ENCODE peak calls at places on chromosomes 11 and 22, in eight cellular contexts. One of them, this sample, is unnamed.

GRCh38 chr11:2582958-2583604 is 116.7 kb downstream of the KCNQ1OT1 start:
- DNase-seq in GM19239: no peak
- DNase-seq in tibial artery: peak
- DNase-seq in T-helper 1 cell: no peak
- DNase-seq in iris pigment epithelial cell: no peak
- DNase-seq in psoas muscle: peak
- DNase-seq in KBM-7: no peak
- DNase-seq in Kasumi-1: no peak
- DNase-seq in this sample: peak

GRCh38 chr11:118012083-118012669 is 26.0 kb downstream of the IL10RA start:
- DNase-seq in tibial artery: peak
- DNase-seq in psoas muscle: no peak
- DNase-seq in iris pigment epithelial cell: peak
- DNase-seq in KBM-7: peak
- DNase-seq in T-helper 1 cell: no peak
- DNase-seq in Kasumi-1: peak
- DNase-seq in GM19239: no peak
- DNase-seq in this sample: no peak

GRCh38 chr11:62295504-62295903 is 3.4 kb downstream of the SCGB1D4 start:
- DNase-seq in KBM-7: peak
- DNase-seq in T-helper 1 cell: no peak
- DNase-seq in iris pigment epithelial cell: peak
- DNase-seq in GM19239: no peak
- DNase-seq in tibial artery: no peak
- DNase-seq in Kasumi-1: peak
- DNase-seq in psoas muscle: no peak
- DNase-seq in this sample: no peak

GRCh38 chr22:40425082-40425481 is 54.7 kb downstream of the SGSM3 start:
- DNase-seq in Kasumi-1: peak
- DNase-seq in iris pigment epithelial cell: no peak
- DNase-seq in GM19239: no peak
- DNase-seq in KBM-7: no peak
- DNase-seq in T-helper 1 cell: no peak
- DNase-seq in tibial artery: no peak
- DNase-seq in psoas muscle: no peak
- DNase-seq in this sample: no peak

GRCh38 chr11:1756791-1757771 is 6.6 kb downstream of the CTSD start:
- DNase-seq in Kasumi-1: no peak
- DNase-seq in KBM-7: no peak
- DNase-seq in iris pigment epithelial cell: no peak
- DNase-seq in T-helper 1 cell: no peak
- DNase-seq in GM19239: no peak
- DNase-seq in psoas muscle: peak
- DNase-seq in tibial artery: no peak
- DNase-seq in this sample: peak

GRCh38 chr11:116513894-116514293 is 258.9 kb downstream of the BUD13 start:
- DNase-seq in T-helper 1 cell: no peak
- DNase-seq in tibial artery: no peak
- DNase-seq in iris pigment epithelial cell: peak
- DNase-seq in GM19239: no peak
- DNase-seq in KBM-7: peak
- DNase-seq in Kasumi-1: peak
- DNase-seq in psoas muscle: no peak
- DNase-seq in this sample: no peak

GRCh38 chr22:26632422-26633155 is 10.8 kb downstream of the CRYBA4 start:
- DNase-seq in iris pigment epithelial cell: no peak
- DNase-seq in KBM-7: peak
- DNase-seq in Kasumi-1: no peak
- DNase-seq in GM19239: no peak
- DNase-seq in psoas muscle: no peak
- DNase-seq in T-helper 1 cell: no peak
- DNase-seq in tibial artery: no peak
- DNase-seq in this sample: no peak

GRCh38 chr11:611001-611996 is 4.5 kb downstream of the IRF7 start:
- DNase-seq in psoas muscle: no peak
- DNase-seq in iris pigment epithelial cell: no peak
- DNase-seq in Kasumi-1: no peak
- DNase-seq in KBM-7: no peak
- DNase-seq in tibial artery: no peak
- DNase-seq in GM19239: no peak
- DNase-seq in T-helper 1 cell: no peak
- DNase-seq in this sample: no peak

GRCh38 chr11:33829430-33830141 is 55.3 kb upstream of the FBXO3 start:
- DNase-seq in iris pigment epithelial cell: peak
- DNase-seq in T-helper 1 cell: peak
- DNase-seq in GM19239: peak
- DNase-seq in psoas muscle: peak
- DNase-seq in KBM-7: peak
- DNase-seq in Kasumi-1: peak
- DNase-seq in tibial artery: peak
- DNase-seq in this sample: peak

GRCh38 chr11:56698795-56699194 is at the start of gene OR9G1:
- DNase-seq in T-helper 1 cell: no peak
- DNase-seq in Kasumi-1: no peak
- DNase-seq in psoas muscle: no peak
- DNase-seq in iris pigment epithelial cell: no peak
- DNase-seq in tibial artery: no peak
- DNase-seq in GM19239: no peak
- DNase-seq in KBM-7: no peak
- DNase-seq in this sample: no peak

GRCh38 chr11:819129-819931 is 616 bp downstream of the PNPLA2 start:
- DNase-seq in psoas muscle: peak
- DNase-seq in KBM-7: peak
- DNase-seq in GM19239: peak
- DNase-seq in Kasumi-1: peak
- DNase-seq in iris pigment epithelial cell: peak
- DNase-seq in T-helper 1 cell: peak
- DNase-seq in tibial artery: peak
- DNase-seq in this sample: peak

GRCh38 chr11:118792642-118793124 is 1.7 kb upstream of the DDX6 start:
- DNase-seq in iris pigment epithelial cell: peak
- DNase-seq in psoas muscle: peak
- DNase-seq in KBM-7: peak
- DNase-seq in Kasumi-1: peak
- DNase-seq in GM19239: peak
- DNase-seq in tibial artery: peak
- DNase-seq in T-helper 1 cell: peak
- DNase-seq in this sample: peak

GRCh38 chr11:127223633-127224032 is 223.1 kb upstream of the KIRREL3 start:
- DNase-seq in tibial artery: no peak
- DNase-seq in iris pigment epithelial cell: no peak
- DNase-seq in GM19239: no peak
- DNase-seq in Kasumi-1: no peak
- DNase-seq in T-helper 1 cell: no peak
- DNase-seq in psoas muscle: no peak
- DNase-seq in KBM-7: no peak
- DNase-seq in this sample: no peak

GRCh38 chr22:30943368-30943767 is 25.2 kb downstream of the MORC2 start:
- DNase-seq in psoas muscle: no peak
- DNase-seq in GM19239: no peak
- DNase-seq in KBM-7: no peak
- DNase-seq in iris pigment epithelial cell: no peak
- DNase-seq in T-helper 1 cell: peak
- DNase-seq in tibial artery: no peak
- DNase-seq in Kasumi-1: peak
- DNase-seq in this sample: no peak

GRCh38 chr11:32173435-32173834 is 82.6 kb downstream of the RCN1 start:
- DNase-seq in iris pigment epithelial cell: peak
- DNase-seq in tibial artery: peak
- DNase-seq in KBM-7: peak
- DNase-seq in Kasumi-1: peak
- DNase-seq in GM19239: no peak
- DNase-seq in T-helper 1 cell: no peak
- DNase-seq in psoas muscle: peak
- DNase-seq in this sample: peak

GRCh38 chr11:18013790-18014507 is 1.1 kb upstream of the SERGEF start:
- DNase-seq in Kasumi-1: no peak
- DNase-seq in T-helper 1 cell: no peak
- DNase-seq in iris pigment epithelial cell: no peak
- DNase-seq in GM19239: no peak
- DNase-seq in tibial artery: no peak
- DNase-seq in KBM-7: no peak
- DNase-seq in psoas muscle: no peak
- DNase-seq in this sample: no peak

GRCh38 chr11:105975128-105975527 is 46.9 kb downstream of the MSANTD4 start:
- DNase-seq in psoas muscle: no peak
- DNase-seq in tibial artery: no peak
- DNase-seq in T-helper 1 cell: no peak
- DNase-seq in GM19239: no peak
- DNase-seq in Kasumi-1: no peak
- DNase-seq in KBM-7: no peak
- DNase-seq in iris pigment epithelial cell: peak
- DNase-seq in this sample: no peak

GRCh38 chr22:44084044-44084772 is 60.1 kb downstream of the PARVB start:
- DNase-seq in KBM-7: no peak
- DNase-seq in T-helper 1 cell: no peak
- DNase-seq in GM19239: no peak
- DNase-seq in psoas muscle: no peak
- DNase-seq in iris pigment epithelial cell: no peak
- DNase-seq in Kasumi-1: no peak
- DNase-seq in tibial artery: no peak
- DNase-seq in this sample: no peak

GRCh38 chr22:41257696-41258095 is 17.0 kb upstream of the CHADL start:
- DNase-seq in GM19239: no peak
- DNase-seq in KBM-7: no peak
- DNase-seq in psoas muscle: no peak
- DNase-seq in tibial artery: no peak
- DNase-seq in Kasumi-1: no peak
- DNase-seq in iris pigment epithelial cell: no peak
- DNase-seq in T-helper 1 cell: no peak
- DNase-seq in this sample: no peak

GRCh38 chr22:29727248-29727551 is 7.4 kb downstream of the CABP7 start:
- DNase-seq in KBM-7: no peak
- DNase-seq in GM19239: no peak
- DNase-seq in Kasumi-1: peak
- DNase-seq in T-helper 1 cell: no peak
- DNase-seq in psoas muscle: peak
- DNase-seq in tibial artery: peak
- DNase-seq in iris pigment epithelial cell: peak
- DNase-seq in this sample: no peak

GRCh38 chr11:83557638-83558037 is 271.5 kb upstream of the CCDC90B start:
- DNase-seq in GM19239: no peak
- DNase-seq in T-helper 1 cell: no peak
- DNase-seq in psoas muscle: no peak
- DNase-seq in KBM-7: no peak
- DNase-seq in iris pigment epithelial cell: no peak
- DNase-seq in Kasumi-1: no peak
- DNase-seq in tibial artery: no peak
- DNase-seq in this sample: no peak

GRCh38 chr22:48493733-48494132 is 1333.9 kb downstream of the BRD1 start:
- DNase-seq in psoas muscle: no peak
- DNase-seq in GM19239: no peak
- DNase-seq in Kasumi-1: no peak
- DNase-seq in KBM-7: no peak
- DNase-seq in T-helper 1 cell: no peak
- DNase-seq in iris pigment epithelial cell: no peak
- DNase-seq in tibial artery: no peak
- DNase-seq in this sample: no peak